ENCODE peak calls at places on chromosome 2, in ten cellular contexts. Y is NAMALWA; T is AG10803; N is stimulated activated CD8-positive, alpha-beta memory T cell treated with anti-CD3 and anti-CD28 coated beads, Interleukin-12 subunit alpha, Interleukin-12 subunit beta, amount 100 ng/mL, for 4 hours; C is uterus; Z is HEK293T; P is activated CD4-positive, alpha-beta T cell treated with anti-CD3 and anti-CD28 coated beads for 24 hours; F is A172; Q is A549; K is stimulated activated naive CD8-positive, alpha-beta T cell treated with anti-CD3 and anti-CD28 coated beads, Interleukin-15, amount 100 ng/mL, for 72 hours. E is an unnamed sample.

GRCh38 chr2:161983896-161984295 is 90.1 kb downstream of the DPP4 start:
- DNase-seq in Y (no peak), T (no peak), N (no peak), C (no peak), Z (no peak), P (no peak), F (no peak), Q (no peak), K (no peak), E (no peak)

GRCh38 chr2:12265646-12266045 is 451.1 kb upstream of the TRIB2 start:
- DNase-seq in Y (no peak), T (peak), N (no peak), C (no peak), Z (no peak), P (no peak), F (no peak), Q (no peak), K (no peak), E (no peak)

GRCh38 chr2:175889557-175890355 is 112.3 kb downstream of the LNPK start:
- DNase-seq in Y (no peak), T (no peak), N (no peak), C (no peak), Z (no peak), P (no peak), F (no peak), Q (no peak), K (no peak), E (no peak)

GRCh38 chr2:42965910-42966309 is 173.5 kb upstream of the HAAO start:
- DNase-seq in Y (no peak), T (no peak), N (no peak), C (no peak), Z (no peak), P (no peak), F (no peak), Q (no peak), K (no peak), E (no peak)

GRCh38 chr2:28393115-28393836 is 618 bp downstream of the FOSL2 start:
- DNase-seq in Y (no peak), T (peak), N (peak), C (peak), Z (peak), P (peak), F (peak), Q (no peak), K (peak), E (peak)

GRCh38 chr2:104040739-104041138 is 813.2 kb upstream of the POU3F3 start:
- DNase-seq in Y (no peak), T (no peak), N (no peak), C (no peak), Z (no peak), P (no peak), F (no peak), Q (no peak), K (no peak), E (no peak)

GRCh38 chr2:191333911-191334357 is 88.7 kb downstream of the MYO1B start:
- DNase-seq in Y (no peak), T (peak), N (no peak), C (peak), Z (no peak), P (no peak), F (peak), Q (no peak), K (no peak), E (no peak)

GRCh38 chr2:225458431-225459117 is 59.1 kb downstream of the NYAP2 start:
- DNase-seq in Y (no peak), T (no peak), N (no peak), C (no peak), Z (no peak), P (no peak), F (no peak), Q (no peak), K (no peak), E (no peak)

GRCh38 chr2:213980883-213981282 is 430.0 kb upstream of the VWC2L start:
- DNase-seq in Y (no peak), T (peak), N (no peak), C (no peak), Z (no peak), P (no peak), F (no peak), Q (no peak), K (no peak), E (no peak)

GRCh38 chr2:51424418-51424817 is 392.5 kb upstream of the NRXN1 start:
- DNase-seq in Y (peak), T (no peak), N (no peak), C (no peak), Z (no peak), P (no peak), F (peak), Q (no peak), K (no peak), E (no peak)

GRCh38 chr2:216930716-216931115 is 70.9 kb upstream of the TNP1 start:
- DNase-seq in Y (no peak), T (no peak), N (no peak), C (no peak), Z (no peak), P (no peak), F (no peak), Q (no peak), K (no peak), E (no peak)

GRCh38 chr2:69103495-69103894 is 90.5 kb downstream of the ANTXR1 start:
- DNase-seq in Y (no peak), T (no peak), N (no peak), C (no peak), Z (no peak), P (no peak), F (no peak), Q (no peak), K (no peak), E (no peak)

GRCh38 chr2:157932480-157933205 is 56.5 kb upstream of the ACVR1 start:
- DNase-seq in Y (no peak), T (no peak), N (no peak), C (no peak), Z (no peak), P (no peak), F (no peak), Q (no peak), K (no peak), E (no peak)

GRCh38 chr2:66069937-66070716 is 364.8 kb upstream of the MEIS1 start:
- DNase-seq in Y (no peak), T (no peak), N (no peak), C (no peak), Z (no peak), P (no peak), F (no peak), Q (no peak), K (no peak), E (no peak)

GRCh38 chr2:144078091-144078490 is 441.8 kb downstream of the ZEB2 start:
- DNase-seq in Y (no peak), T (peak), N (no peak), C (no peak), Z (no peak), P (no peak), F (no peak), Q (no peak), K (no peak), E (no peak)

GRCh38 chr2:195470622-195471021 is 186.4 kb upstream of the SLC39A10 start:
- DNase-seq in Y (no peak), T (no peak), N (no peak), C (no peak), Z (no peak), P (no peak), F (no peak), Q (no peak), K (no peak), E (no peak)

GRCh38 chr2:197908940-197909339 is 104.5 kb downstream of the PLCL1 start:
- DNase-seq in Y (no peak), T (peak), N (no peak), C (no peak), Z (no peak), P (no peak), F (no peak), Q (no peak), K (no peak), E (no peak)

GRCh38 chr2:201118957-201119848 is 3.2 kb downstream of the CFLAR start:
- DNase-seq in Y (peak), T (peak), N (no peak), C (no peak), Z (peak), P (no peak), F (peak), Q (no peak), K (no peak), E (no peak)

GRCh38 chr2:54673501-54673998 is 49.9 kb upstream of the EML6 start:
- DNase-seq in Y (no peak), T (peak), N (no peak), C (peak), Z (no peak), P (peak), F (peak), Q (no peak), K (peak), E (no peak)

E was measured in effector CD8-positive, alpha-beta T cell.